ENCODE peak calls at places on chromosomes 4 and X, in six cellular contexts. One of them, this sample, is unnamed.

GRCh38 chr4:16464651-16465050 is 238.4 kb upstream of the TAPT1 start:
- DNase-seq in retina: no peak
- DNase-seq in dorsolateral prefrontal cortex: no peak
- DNase-seq in T1000: no peak
- DNase-seq in cardiac fibroblast: no peak
- DNase-seq in T-helper 2 cell: no peak
- DNase-seq in this sample: no peak

GRCh38 chr4:15914291-15914690 is 24.2 kb downstream of the FGFBP1 start:
- DNase-seq in retina: no peak
- DNase-seq in dorsolateral prefrontal cortex: no peak
- DNase-seq in cardiac fibroblast: no peak
- DNase-seq in T-helper 2 cell: no peak
- DNase-seq in T1000: no peak
- DNase-seq in this sample: no peak

GRCh38 chr4:23476514-23477090 is 413.2 kb downstream of the PPARGC1A start:
- DNase-seq in retina: no peak
- DNase-seq in cardiac fibroblast: no peak
- DNase-seq in dorsolateral prefrontal cortex: no peak
- DNase-seq in T-helper 2 cell: no peak
- DNase-seq in T1000: no peak
- DNase-seq in this sample: no peak

GRCh38 chr4:139403457-139403856 is 50.5 kb upstream of the RAB33B start:
- DNase-seq in T-helper 2 cell: no peak
- DNase-seq in dorsolateral prefrontal cortex: no peak
- DNase-seq in retina: no peak
- DNase-seq in cardiac fibroblast: peak
- DNase-seq in T1000: no peak
- DNase-seq in this sample: no peak

GRCh38 chr4:159175165-159175988 is 72.5 kb downstream of the RAPGEF2 start:
- DNase-seq in cardiac fibroblast: peak
- DNase-seq in dorsolateral prefrontal cortex: peak
- DNase-seq in T1000: peak
- DNase-seq in retina: peak
- DNase-seq in T-helper 2 cell: peak
- DNase-seq in this sample: peak

GRCh38 chrX:103756736-103757135 is 19.9 kb upstream of the PLP1 start:
- DNase-seq in dorsolateral prefrontal cortex: no peak
- DNase-seq in retina: no peak
- DNase-seq in cardiac fibroblast: no peak
- DNase-seq in T1000: no peak
- DNase-seq in T-helper 2 cell: no peak
- DNase-seq in this sample: no peak

GRCh38 chr4:10085386-10085785 is 31.2 kb downstream of the WDR1 start:
- DNase-seq in cardiac fibroblast: no peak
- DNase-seq in T1000: no peak
- DNase-seq in dorsolateral prefrontal cortex: peak
- DNase-seq in T-helper 2 cell: no peak
- DNase-seq in retina: no peak
- DNase-seq in this sample: no peak

GRCh38 chr4:81631958-81632439 is 160.3 kb upstream of the RASGEF1B start:
- DNase-seq in T1000: peak
- DNase-seq in dorsolateral prefrontal cortex: no peak
- DNase-seq in retina: no peak
- DNase-seq in cardiac fibroblast: peak
- DNase-seq in T-helper 2 cell: no peak
- DNase-seq in this sample: peak

GRCh38 chrX:18894156-18894555 is 89.8 kb downstream of the PHKA2 start:
- DNase-seq in dorsolateral prefrontal cortex: no peak
- DNase-seq in retina: no peak
- DNase-seq in T-helper 2 cell: no peak
- DNase-seq in cardiac fibroblast: no peak
- DNase-seq in T1000: no peak
- DNase-seq in this sample: no peak

GRCh38 chr4:140038031-140038533 is 115.9 kb downstream of the MAML3 start:
- DNase-seq in T-helper 2 cell: no peak
- DNase-seq in cardiac fibroblast: peak
- DNase-seq in dorsolateral prefrontal cortex: no peak
- DNase-seq in T1000: no peak
- DNase-seq in retina: no peak
- DNase-seq in this sample: no peak

GRCh38 chr4:6974138-6974848 is 64.7 kb downstream of the TBC1D14 start:
- DNase-seq in T-helper 2 cell: peak
- DNase-seq in retina: peak
- DNase-seq in cardiac fibroblast: peak
- DNase-seq in T1000: peak
- DNase-seq in dorsolateral prefrontal cortex: peak
- DNase-seq in this sample: peak

GRCh38 chrX:10813761-10814160 is 193.4 kb upstream of the MID1 start:
- DNase-seq in dorsolateral prefrontal cortex: no peak
- DNase-seq in retina: no peak
- DNase-seq in T1000: no peak
- DNase-seq in T-helper 2 cell: no peak
- DNase-seq in cardiac fibroblast: no peak
- DNase-seq in this sample: no peak

GRCh38 chrX:1283750-1284149 is 15.1 kb downstream of the CSF2RA start:
- DNase-seq in T1000: no peak
- DNase-seq in T-helper 2 cell: no peak
- DNase-seq in retina: no peak
- DNase-seq in cardiac fibroblast: no peak
- DNase-seq in dorsolateral prefrontal cortex: no peak
- DNase-seq in this sample: no peak

GRCh38 chr4:36056128-36056527 is 188.2 kb downstream of the ARAP2 start:
- DNase-seq in retina: no peak
- DNase-seq in cardiac fibroblast: no peak
- DNase-seq in dorsolateral prefrontal cortex: no peak
- DNase-seq in T-helper 2 cell: no peak
- DNase-seq in T1000: no peak
- DNase-seq in this sample: no peak

GRCh38 chr4:122798101-122798500 is 28.5 kb upstream of the FGF2 start:
- DNase-seq in T1000: peak
- DNase-seq in T-helper 2 cell: no peak
- DNase-seq in dorsolateral prefrontal cortex: no peak
- DNase-seq in cardiac fibroblast: peak
- DNase-seq in retina: no peak
- DNase-seq in this sample: peak

GRCh38 chr4:121164291-121164690 is at the start of gene TNIP3:
- DNase-seq in cardiac fibroblast: peak
- DNase-seq in retina: no peak
- DNase-seq in dorsolateral prefrontal cortex: no peak
- DNase-seq in T-helper 2 cell: no peak
- DNase-seq in T1000: no peak
- DNase-seq in this sample: no peak

GRCh38 chr4:150570862-150571261 is 11.1 kb upstream of the MAB21L2 start:
- DNase-seq in T-helper 2 cell: no peak
- DNase-seq in cardiac fibroblast: no peak
- DNase-seq in retina: peak
- DNase-seq in dorsolateral prefrontal cortex: no peak
- DNase-seq in T1000: no peak
- DNase-seq in this sample: no peak

GRCh38 chr4:10872833-10873517 is 188.4 kb upstream of the CLNK start:
- DNase-seq in retina: no peak
- DNase-seq in T1000: no peak
- DNase-seq in T-helper 2 cell: no peak
- DNase-seq in dorsolateral prefrontal cortex: no peak
- DNase-seq in cardiac fibroblast: no peak
- DNase-seq in this sample: no peak

GRCh38 chr4:37771771-37772170 is 54.7 kb upstream of the PGM2 start:
- DNase-seq in cardiac fibroblast: no peak
- DNase-seq in T-helper 2 cell: no peak
- DNase-seq in retina: no peak
- DNase-seq in T1000: no peak
- DNase-seq in dorsolateral prefrontal cortex: no peak
- DNase-seq in this sample: no peak

GRCh38 chrX:50403903-50404302 is 66.7 kb downstream of the DGKK start:
- DNase-seq in cardiac fibroblast: no peak
- DNase-seq in retina: no peak
- DNase-seq in T-helper 2 cell: no peak
- DNase-seq in dorsolateral prefrontal cortex: no peak
- DNase-seq in T1000: no peak
- DNase-seq in this sample: no peak

GRCh38 chr4:19324175-19324574 is 927.5 kb upstream of the SLIT2 start:
- DNase-seq in retina: no peak
- DNase-seq in cardiac fibroblast: no peak
- DNase-seq in T1000: no peak
- DNase-seq in dorsolateral prefrontal cortex: no peak
- DNase-seq in T-helper 2 cell: no peak
- DNase-seq in this sample: no peak

GRCh38 chrX:3516051-3516541 is 169.6 kb upstream of the MXRA5 start:
- DNase-seq in T1000: peak
- DNase-seq in retina: no peak
- DNase-seq in dorsolateral prefrontal cortex: no peak
- DNase-seq in T-helper 2 cell: no peak
- DNase-seq in cardiac fibroblast: peak
- DNase-seq in this sample: peak

GRCh38 chrX:130916636-130917422 is 13.8 kb upstream of the ENOX2 start:
- DNase-seq in T1000: no peak
- DNase-seq in T-helper 2 cell: peak
- DNase-seq in cardiac fibroblast: peak
- DNase-seq in retina: peak
- DNase-seq in dorsolateral prefrontal cortex: no peak
- DNase-seq in this sample: no peak

GRCh38 chr4:27861381-27861787 is 1000.7 kb downstream of the STIM2 start:
- DNase-seq in T1000: peak
- DNase-seq in dorsolateral prefrontal cortex: no peak
- DNase-seq in cardiac fibroblast: peak
- DNase-seq in T-helper 2 cell: no peak
- DNase-seq in retina: peak
- DNase-seq in this sample: peak

GRCh38 chr4:139266583-139267257 is 13.3 kb downstream of the MGARP start:
- DNase-seq in T-helper 2 cell: peak
- DNase-seq in dorsolateral prefrontal cortex: no peak
- DNase-seq in T1000: peak
- DNase-seq in cardiac fibroblast: peak
- DNase-seq in retina: peak
- DNase-seq in this sample: peak

GRCh38 chrX:6693051-6693450 is 158.1 kb upstream of the VCX3A start:
- DNase-seq in T1000: no peak
- DNase-seq in dorsolateral prefrontal cortex: no peak
- DNase-seq in retina: no peak
- DNase-seq in cardiac fibroblast: no peak
- DNase-seq in T-helper 2 cell: no peak
- DNase-seq in this sample: no peak

GRCh38 chr4:165754664-165755063 is 118.4 kb upstream of the TLL1 start:
- DNase-seq in T-helper 2 cell: no peak
- DNase-seq in dorsolateral prefrontal cortex: no peak
- DNase-seq in retina: no peak
- DNase-seq in cardiac fibroblast: no peak
- DNase-seq in T1000: no peak
- DNase-seq in this sample: no peak

GRCh38 chr4:11480683-11481082 is 52.0 kb upstream of the HS3ST1 start:
- DNase-seq in T1000: no peak
- DNase-seq in cardiac fibroblast: peak
- DNase-seq in T-helper 2 cell: no peak
- DNase-seq in dorsolateral prefrontal cortex: no peak
- DNase-seq in retina: no peak
- DNase-seq in this sample: peak

GRCh38 chr4:100504086-100504874 is 13.5 kb downstream of the EMCN start:
- DNase-seq in T1000: no peak
- DNase-seq in dorsolateral prefrontal cortex: no peak
- DNase-seq in T-helper 2 cell: no peak
- DNase-seq in retina: no peak
- DNase-seq in cardiac fibroblast: no peak
- DNase-seq in this sample: no peak

GRCh38 chr4:117134386-117134785 is 49.0 kb upstream of the TRAM1L1 start:
- DNase-seq in dorsolateral prefrontal cortex: no peak
- DNase-seq in T1000: peak
- DNase-seq in cardiac fibroblast: peak
- DNase-seq in T-helper 2 cell: no peak
- DNase-seq in retina: peak
- DNase-seq in this sample: peak

GRCh38 chrX:125926295-125926694 is 239.8 kb downstream of the DCAF12L2 start:
- DNase-seq in dorsolateral prefrontal cortex: no peak
- DNase-seq in T-helper 2 cell: no peak
- DNase-seq in T1000: no peak
- DNase-seq in cardiac fibroblast: no peak
- DNase-seq in retina: no peak
- DNase-seq in this sample: no peak

GRCh38 chr4:168735735-168736134 is 238.9 kb downstream of the PALLD start:
- DNase-seq in T1000: no peak
- DNase-seq in cardiac fibroblast: no peak
- DNase-seq in retina: peak
- DNase-seq in dorsolateral prefrontal cortex: no peak
- DNase-seq in T-helper 2 cell: no peak
- DNase-seq in this sample: no peak

GRCh38 chrX:7068939-7069367 is 78.6 kb upstream of the STS start:
- DNase-seq in T1000: no peak
- DNase-seq in T-helper 2 cell: no peak
- DNase-seq in retina: peak
- DNase-seq in dorsolateral prefrontal cortex: no peak
- DNase-seq in cardiac fibroblast: no peak
- DNase-seq in this sample: peak

GRCh38 chrX:119539872-119540271 is 25.3 kb downstream of the STEEP1 start:
- DNase-seq in retina: no peak
- DNase-seq in dorsolateral prefrontal cortex: no peak
- DNase-seq in cardiac fibroblast: no peak
- DNase-seq in T-helper 2 cell: no peak
- DNase-seq in T1000: no peak
- DNase-seq in this sample: no peak

GRCh38 chrX:111624169-111624568 is 56.8 kb upstream of the ALG13 start:
- DNase-seq in T-helper 2 cell: no peak
- DNase-seq in cardiac fibroblast: no peak
- DNase-seq in dorsolateral prefrontal cortex: no peak
- DNase-seq in retina: no peak
- DNase-seq in T1000: no peak
- DNase-seq in this sample: no peak

GRCh38 chrX:40169193-40170086 is 71.7 kb upstream of the BCOR start:
- DNase-seq in dorsolateral prefrontal cortex: no peak
- DNase-seq in T-helper 2 cell: peak
- DNase-seq in retina: peak
- DNase-seq in T1000: peak
- DNase-seq in cardiac fibroblast: peak
- DNase-seq in this sample: no peak

GRCh38 chrX:57669961-57670360 is 10.1 kb downstream of the NLRP2B start:
- DNase-seq in T-helper 2 cell: no peak
- DNase-seq in T1000: no peak
- DNase-seq in dorsolateral prefrontal cortex: no peak
- DNase-seq in cardiac fibroblast: no peak
- DNase-seq in retina: no peak
- DNase-seq in this sample: no peak

GRCh38 chrX:66731398-66731797 is 92.5 kb upstream of the EDA2R start:
- DNase-seq in T-helper 2 cell: no peak
- DNase-seq in T1000: no peak
- DNase-seq in dorsolateral prefrontal cortex: no peak
- DNase-seq in cardiac fibroblast: peak
- DNase-seq in retina: peak
- DNase-seq in this sample: peak

GRCh38 chr4:53147711-53148110 is 218.2 kb downstream of the SCFD2 start:
- DNase-seq in retina: no peak
- DNase-seq in dorsolateral prefrontal cortex: no peak
- DNase-seq in T1000: no peak
- DNase-seq in cardiac fibroblast: no peak
- DNase-seq in T-helper 2 cell: no peak
- DNase-seq in this sample: no peak